ENCODE peak calls at places on chromosomes 13 and 19, in ten cellular contexts. O is retinal pigment epithelial cell, A is progenitor cell of endocrine pancreas, G is RWPE1, Z is ovary, Q is ascending aorta, X is mammary epithelial cell, U is cardiac fibroblast, Y is HCT116, V is lower leg skin. F is an unnamed sample.

GRCh38 chr19:35903550-35904179 is 1.3 kb downstream of the HCST start:
- DNase-seq in V (peak), Z (peak), Y (no peak), U (peak), X (peak), Q (peak), A (no peak), G (peak), O (no peak), F (no peak)

GRCh38 chr13:90594694-90595093 is 752.8 kb upstream of the MIR17HG start:
- DNase-seq in A (no peak), U (peak), O (peak), X (peak), V (no peak), Q (no peak), G (peak), Y (no peak), Z (no peak), F (no peak)

GRCh38 chr13:90880790-90881189 is 466.7 kb upstream of the MIR17HG start:
- DNase-seq in X (no peak), U (no peak), A (no peak), G (no peak), Z (no peak), O (no peak), V (no peak), Y (no peak), Q (no peak), F (no peak)

GRCh38 chr13:98458431-98458830 is 118.5 kb downstream of the STK24 start:
- DNase-seq in G (no peak), X (no peak), Y (no peak), Z (no peak), U (no peak), A (no peak), Q (no peak), O (no peak), V (no peak), F (no peak)

GRCh38 chr13:112755331-112755730 is 65.5 kb downstream of the ATP11A start:
- DNase-seq in Z (no peak), Y (no peak), U (no peak), X (no peak), O (no peak), V (no peak), A (no peak), G (no peak), Q (no peak), F (no peak)

GRCh38 chr19:30065680-30066606 is 123.9 kb downstream of the URI1 start:
- DNase-seq in V (peak), U (no peak), A (no peak), O (no peak), Q (no peak), Z (no peak), Y (no peak), X (no peak), G (no peak), F (no peak)

GRCh38 chr19:41997851-41998229 is 3.8 kb upstream of the ATP1A3 start:
- DNase-seq in V (no peak), G (no peak), O (no peak), Q (no peak), Z (no peak), U (no peak), A (no peak), Y (no peak), X (no peak), F (no peak)

GRCh38 chr19:3028305-3029069 is 593 bp downstream of the TLE2 start:
- DNase-seq in V (no peak), Z (no peak), X (no peak), Q (no peak), Y (no peak), G (no peak), A (peak), U (no peak), O (no peak), F (no peak)

GRCh38 chr19:47658431-47659383 is 49.8 kb downstream of the BICRA start:
- DNase-seq in Q (no peak), Z (no peak), O (no peak), A (no peak), X (no peak), V (no peak), Y (no peak), G (no peak), U (peak), F (no peak)

GRCh38 chr13:44116562-44117315 is 237.0 kb downstream of the LACC1 start:
- DNase-seq in Y (no peak), U (peak), O (no peak), V (no peak), A (no peak), Q (no peak), X (no peak), Z (no peak), G (no peak), F (no peak)

GRCh38 chr13:88978607-88979006 is 1307.4 kb downstream of the SLITRK5 start:
- DNase-seq in U (no peak), X (no peak), Y (no peak), O (no peak), Z (no peak), G (no peak), Q (no peak), A (no peak), V (no peak), F (no peak)

GRCh38 chr19:2602391-2603181 is 99.9 kb downstream of the GNG7 start:
- DNase-seq in X (peak), O (no peak), Q (peak), U (peak), G (peak), A (no peak), Y (no peak), Z (peak), V (peak), F (no peak)

GRCh38 chr13:35718084-35718483 is 241.6 kb upstream of the MAB21L1 start:
- DNase-seq in X (no peak), Q (no peak), O (no peak), Y (no peak), U (no peak), V (no peak), Z (no peak), A (no peak), G (no peak), F (no peak)

GRCh38 chr19:10471909-10472308 is 31.2 kb downstream of the KEAP1 start:
- DNase-seq in A (no peak), Q (no peak), O (no peak), U (peak), X (peak), Y (no peak), G (no peak), V (no peak), Z (no peak), F (no peak)

GRCh38 chr13:51269039-51269438 is 46.8 kb downstream of the FAM124A start:
- DNase-seq in V (no peak), A (no peak), O (peak), Y (no peak), G (no peak), Z (no peak), X (no peak), Q (no peak), U (peak), F (no peak)

GRCh38 chr19:17671906-17672305 is 16.2 kb downstream of the UNC13A start:
- DNase-seq in O (no peak), G (peak), V (no peak), Z (no peak), X (peak), A (no peak), Q (no peak), U (peak), Y (peak), F (peak)

GRCh38 chr13:98171806-98172569 is 5.1 kb downstream of the RNF113B start:
- DNase-seq in V (peak), Q (no peak), A (no peak), X (no peak), Y (no peak), G (no peak), Z (no peak), O (no peak), U (peak), F (no peak)

GRCh38 chr13:25602206-25602605 is 230.4 kb downstream of the ATP8A2 start:
- DNase-seq in G (no peak), Q (no peak), U (no peak), V (no peak), A (no peak), Y (no peak), O (no peak), X (no peak), Z (no peak), F (no peak)

GRCh38 chr13:42102961-42103688 is 54.7 kb downstream of the DGKH start:
- DNase-seq in Q (no peak), U (no peak), O (no peak), Y (no peak), G (peak), X (peak), Z (no peak), V (no peak), A (no peak), F (no peak)

GRCh38 chr19:38190793-38191192 is 33.2 kb downstream of the DPF1 start:
- DNase-seq in G (no peak), Z (no peak), Q (no peak), A (no peak), U (no peak), O (no peak), X (no peak), V (no peak), Y (no peak), F (no peak)

GRCh38 chr19:36049080-36049698 is 4.9 kb downstream of the THAP8 start:
- DNase-seq in Y (no peak), G (peak), A (no peak), U (peak), Z (no peak), Q (no peak), X (no peak), O (no peak), V (no peak), F (no peak)

GRCh38 chr19:15210323-15210774 is 9.6 kb upstream of the NOTCH3 start:
- DNase-seq in X (peak), O (peak), Q (peak), G (peak), Z (peak), A (no peak), Y (no peak), V (no peak), U (peak), F (no peak)

GRCh38 chr19:246551-246950 is 44.7 kb downstream of the PLPP2 start:
- DNase-seq in O (no peak), Y (no peak), X (no peak), Q (no peak), G (no peak), U (no peak), A (no peak), Z (no peak), V (no peak), F (no peak)

GRCh38 chr19:6660930-6661329 is 9.0 kb downstream of the TNFSF14 start:
- DNase-seq in U (no peak), Q (no peak), O (no peak), Y (no peak), X (no peak), G (no peak), A (no peak), Z (no peak), V (no peak), F (no peak)
- TF ChIP-seq CTCF in U (no peak), Q (no peak), O (no peak), Y (no peak), X (no peak), G (no peak), A (no peak), Z (no peak), V (no peak), F (no peak)

GRCh38 chr13:27170521-27171243 is 929 bp downstream of the USP12 start:
- DNase-seq in X (no peak), O (no peak), Q (no peak), Z (peak), Y (peak), G (peak), V (peak), U (peak), A (peak), F (peak)

GRCh38 chr13:27170221-27170520 is 1.4 kb downstream of the USP12 start:
- DNase-seq in U (peak), Y (no peak), Z (no peak), X (peak), A (no peak), G (peak), Q (no peak), V (no peak), O (peak), F (no peak)

GRCh38 chr13:27172495-27172842 is 858 bp upstream of the USP12 start:
- DNase-seq in X (no peak), V (no peak), G (peak), Z (no peak), O (no peak), Y (no peak), Q (no peak), U (peak), A (no peak), F (no peak)

GRCh38 chr13:27171830-27172494 is 351 bp upstream of the USP12 start:
- DNase-seq in Z (peak), G (peak), Y (peak), Q (peak), U (peak), A (peak), V (peak), X (peak), O (peak), F (peak)

DNA sequence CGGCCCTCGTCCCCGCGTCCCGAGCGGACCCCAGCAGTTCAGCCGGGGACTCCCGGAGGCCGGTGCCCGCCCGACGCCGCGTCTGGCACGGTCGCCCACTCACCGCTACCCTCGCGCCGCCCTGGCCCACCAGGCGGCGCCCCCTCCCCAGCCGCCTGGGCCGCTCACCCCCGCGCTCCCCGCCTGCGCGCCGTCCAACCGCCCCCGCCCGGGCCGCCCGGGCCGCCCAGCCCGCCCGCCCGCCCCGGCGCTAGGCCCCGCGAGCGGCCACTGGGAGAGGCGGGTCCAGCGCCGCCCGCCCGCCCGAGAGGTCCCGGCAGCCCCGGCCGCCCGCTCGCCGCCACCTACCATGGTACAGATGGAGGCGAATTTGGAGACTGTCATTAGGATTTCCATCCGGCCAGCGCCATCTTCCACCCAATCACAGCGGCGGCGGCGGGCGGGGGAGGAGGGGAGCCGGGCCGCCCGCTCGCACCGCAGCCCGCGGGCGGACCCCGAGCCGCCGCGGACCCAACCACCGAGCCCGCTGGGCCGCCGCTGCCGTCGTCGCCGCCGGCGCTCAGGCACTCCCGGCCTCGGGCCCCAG is at the start of gene USP12:
- DNase-seq in Y (no peak), Q (no peak), A (peak), O (no peak), X (peak), V (no peak), G (no peak), U (peak), Z (no peak), F (peak)
- TF ChIP-seq CTCF in Y (no peak), Q (no peak), A (peak), O (no peak), X (no peak), V (no peak), G (no peak), U (no peak), Z (no peak), F (peak)

DNA sequence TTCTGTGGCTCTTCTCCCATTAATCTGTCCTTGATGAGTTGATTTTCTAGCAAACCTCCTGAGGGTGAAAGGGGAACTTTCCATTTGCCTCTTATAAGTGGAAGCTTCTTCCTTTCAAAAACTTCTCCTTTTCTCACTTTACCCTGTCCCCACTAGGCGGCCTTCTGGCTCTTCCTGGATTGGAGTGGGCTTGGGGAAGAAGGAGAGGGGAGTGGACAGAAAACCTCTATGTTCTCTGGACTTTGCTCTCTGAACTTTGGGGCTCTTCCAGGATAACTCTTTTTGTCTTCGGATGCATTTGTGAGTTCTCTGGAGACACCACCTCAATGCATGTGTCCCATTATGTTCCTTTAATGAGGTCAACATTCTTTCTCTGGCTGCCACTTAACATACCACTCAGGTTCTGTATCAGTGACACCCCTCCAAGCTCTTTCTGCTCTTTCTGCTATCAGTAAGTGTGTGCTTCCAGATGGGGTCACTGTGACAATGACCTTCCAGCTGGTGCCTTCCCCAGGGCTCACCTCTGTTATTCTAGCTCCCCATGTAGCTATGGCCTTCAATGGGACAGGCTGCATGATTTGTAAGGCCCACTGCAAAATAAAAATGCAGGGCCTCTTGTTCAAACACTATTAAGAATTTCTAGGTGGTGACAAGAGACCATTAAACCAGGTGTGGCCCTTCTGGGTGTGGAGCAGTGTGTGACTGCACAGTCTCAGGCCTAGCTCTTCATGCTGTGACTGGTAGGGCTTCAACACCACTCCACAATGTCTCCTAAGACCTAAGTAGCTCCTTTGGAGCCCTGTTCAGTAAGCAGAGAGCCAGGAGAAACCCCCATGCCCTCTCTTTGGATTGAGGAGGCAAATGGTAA is 389.2 kb downstream of the EFNB2 start:
- DNase-seq in G (no peak), Z (no peak), Q (no peak), U (no peak), V (no peak), O (no peak), Y (no peak), A (no peak), X (no peak), F (no peak)
- TF ChIP-seq CTCF in G (no peak), Z (no peak), Q (no peak), U (no peak), V (no peak), O (no peak), Y (no peak), A (peak), X (no peak), F (peak)

DNA sequence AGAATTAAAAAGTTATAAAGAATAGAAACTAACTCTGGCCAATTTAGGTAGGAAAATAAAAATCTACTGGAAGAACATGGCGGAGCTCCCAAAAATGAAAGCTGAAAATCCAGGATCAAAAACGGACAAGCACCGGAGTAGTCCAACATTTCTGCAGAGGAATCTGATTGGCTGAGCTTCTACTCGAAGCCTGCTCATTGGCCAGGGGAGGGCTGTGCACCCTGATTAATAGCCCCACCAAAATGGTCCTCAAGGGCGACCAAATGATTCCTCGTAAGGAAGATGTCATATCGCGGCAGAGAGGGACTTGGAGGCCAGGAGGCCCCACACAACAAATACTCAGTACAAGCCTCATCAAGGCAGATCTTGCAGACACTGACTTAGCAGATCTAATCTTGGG is 900.7 kb downstream of the UQCRFS1 start:
- DNase-seq in Y (no peak), Q (no peak), G (no peak), X (no peak), A (no peak), U (no peak), Z (no peak), V (no peak), O (no peak), F (no peak)
- TF ChIP-seq CTCF in Y (no peak), Q (no peak), G (no peak), X (no peak), A (no peak), U (no peak), Z (no peak), V (no peak), O (no peak), F (no peak)

F was measured in neural crest cell.